ENCODE peak calls at places on chromosomes 5 and 9, in seven cellular contexts. One of them, this sample, is unnamed.

GRCh38 chr5:142869883-142870282 is 99.7 kb downstream of the ARHGAP26 start:
- DNase-seq in uterus: no peak
- DNase-seq in CD4-positive, alpha-beta T cell: no peak
- DNase-seq in left lung: no peak
- DNase-seq in heart right ventricle: peak; percentile 45
- DNase-seq in pancreas: no peak
- DNase-seq in GM12864: no peak
- DNase-seq in this sample: peak; percentile 88

GRCh38 chr9:106333487-106333886 is 529.5 kb upstream of the ZNF462 start:
- DNase-seq in uterus: no peak
- DNase-seq in CD4-positive, alpha-beta T cell: no peak
- DNase-seq in left lung: no peak
- DNase-seq in heart right ventricle: no peak
- DNase-seq in pancreas: no peak
- DNase-seq in GM12864: no peak
- DNase-seq in this sample: no peak

GRCh38 chr9:93129286-93129685 is 4.8 kb downstream of the NINJ1 start:
- DNase-seq in uterus: no peak
- DNase-seq in CD4-positive, alpha-beta T cell: no peak
- DNase-seq in left lung: peak; percentile 49
- DNase-seq in heart right ventricle: no peak
- DNase-seq in pancreas: peak; percentile 58
- DNase-seq in GM12864: no peak
- DNase-seq in this sample: no peak

GRCh38 chr5:149030392-149030791 is 32.5 kb downstream of the SH3TC2 start:
- DNase-seq in uterus: no peak
- DNase-seq in CD4-positive, alpha-beta T cell: no peak
- DNase-seq in left lung: no peak
- DNase-seq in heart right ventricle: no peak
- DNase-seq in pancreas: no peak
- DNase-seq in GM12864: no peak
- DNase-seq in this sample: no peak

GRCh38 chr5:149366169-149366750 is 8.4 kb downstream of the PCYOX1L start:
- DNase-seq in uterus: no peak
- DNase-seq in CD4-positive, alpha-beta T cell: no peak
- DNase-seq in left lung: no peak
- DNase-seq in heart right ventricle: no peak
- DNase-seq in pancreas: no peak
- DNase-seq in GM12864: no peak
- DNase-seq in this sample: no peak

GRCh38 chr5:107516452-107517184 is 154.1 kb downstream of the EFNA5 start:
- DNase-seq in uterus: no peak
- DNase-seq in CD4-positive, alpha-beta T cell: no peak
- DNase-seq in left lung: no peak
- DNase-seq in heart right ventricle: no peak
- DNase-seq in pancreas: no peak
- DNase-seq in GM12864: no peak
- DNase-seq in this sample: no peak

GRCh38 chr5:74519161-74519571 is 121.4 kb downstream of the ENC1 start:
- DNase-seq in uterus: no peak
- DNase-seq in CD4-positive, alpha-beta T cell: no peak
- DNase-seq in left lung: no peak
- DNase-seq in heart right ventricle: no peak
- DNase-seq in pancreas: no peak
- DNase-seq in GM12864: no peak
- DNase-seq in this sample: no peak

GRCh38 chr5:38340961-38341500 is 82.7 kb downstream of the EGFLAM start:
- DNase-seq in uterus: no peak
- DNase-seq in CD4-positive, alpha-beta T cell: no peak
- DNase-seq in left lung: no peak
- DNase-seq in heart right ventricle: no peak
- DNase-seq in pancreas: no peak
- DNase-seq in GM12864: no peak
- DNase-seq in this sample: no peak

GRCh38 chr5:94391996-94392395 is 226.4 kb downstream of the KIAA0825 start:
- DNase-seq in uterus: no peak
- DNase-seq in CD4-positive, alpha-beta T cell: no peak
- DNase-seq in left lung: no peak
- DNase-seq in heart right ventricle: no peak
- DNase-seq in pancreas: no peak
- DNase-seq in GM12864: no peak
- DNase-seq in this sample: no peak

GRCh38 chr9:14111670-14112069 is 202.3 kb downstream of the NFIB start:
- DNase-seq in uterus: no peak
- DNase-seq in CD4-positive, alpha-beta T cell: no peak
- DNase-seq in left lung: no peak
- DNase-seq in heart right ventricle: no peak
- DNase-seq in pancreas: no peak
- DNase-seq in GM12864: no peak
- DNase-seq in this sample: no peak

GRCh38 chr9:4507731-4508130 is 17.5 kb downstream of the SLC1A1 start:
- DNase-seq in uterus: no peak
- DNase-seq in CD4-positive, alpha-beta T cell: no peak
- DNase-seq in left lung: no peak
- DNase-seq in heart right ventricle: no peak
- DNase-seq in pancreas: no peak
- DNase-seq in GM12864: no peak
- DNase-seq in this sample: no peak

GRCh38 chr9:2367970-2368369 is 253.6 kb upstream of the VLDLR start:
- DNase-seq in uterus: no peak
- DNase-seq in CD4-positive, alpha-beta T cell: no peak
- DNase-seq in left lung: no peak
- DNase-seq in heart right ventricle: no peak
- DNase-seq in pancreas: no peak
- DNase-seq in GM12864: no peak
- DNase-seq in this sample: no peak

GRCh38 chr5:1793966-1794895 is 5.4 kb downstream of the MRPL36 start:
- DNase-seq in uterus: no peak
- DNase-seq in CD4-positive, alpha-beta T cell: no peak
- DNase-seq in left lung: peak; percentile 27
- DNase-seq in heart right ventricle: no peak
- DNase-seq in pancreas: no peak
- DNase-seq in GM12864: no peak
- DNase-seq in this sample: no peak

GRCh38 chr5:1652873-1653707 is 129.3 kb upstream of the LPCAT1 start:
- DNase-seq in uterus: no peak
- DNase-seq in CD4-positive, alpha-beta T cell: peak; percentile 35
- DNase-seq in left lung: no peak
- DNase-seq in heart right ventricle: no peak
- DNase-seq in pancreas: peak; percentile 68
- DNase-seq in GM12864: no peak
- DNase-seq in this sample: peak; percentile 68

GRCh38 chr9:95771556-95772280 is 103.8 kb upstream of the ERCC6L2 start:
- DNase-seq in uterus: peak; percentile 22
- DNase-seq in CD4-positive, alpha-beta T cell: no peak
- DNase-seq in left lung: no peak
- DNase-seq in heart right ventricle: no peak
- DNase-seq in pancreas: no peak
- DNase-seq in GM12864: no peak
- DNase-seq in this sample: no peak

GRCh38 chr9:69931340-69931739 is 110.7 kb downstream of the CFAP95 start:
- DNase-seq in uterus: no peak
- DNase-seq in CD4-positive, alpha-beta T cell: no peak
- DNase-seq in left lung: no peak
- DNase-seq in heart right ventricle: no peak
- DNase-seq in pancreas: no peak
- DNase-seq in GM12864: no peak
- DNase-seq in this sample: no peak

GRCh38 chr9:126643945-126644527 is 30.3 kb downstream of the LMX1B start:
- DNase-seq in uterus: no peak
- DNase-seq in CD4-positive, alpha-beta T cell: no peak
- DNase-seq in left lung: no peak
- DNase-seq in heart right ventricle: no peak
- DNase-seq in pancreas: no peak
- DNase-seq in GM12864: no peak
- DNase-seq in this sample: no peak

GRCh38 chr9:108759399-108759798 is 96.4 kb downstream of the ACTL7B start:
- DNase-seq in uterus: no peak
- DNase-seq in CD4-positive, alpha-beta T cell: no peak
- DNase-seq in left lung: no peak
- DNase-seq in heart right ventricle: no peak
- DNase-seq in pancreas: no peak
- DNase-seq in GM12864: no peak
- DNase-seq in this sample: no peak

GRCh38 chr5:98964621-98965020 is 35.8 kb upstream of the CHD1 start:
- DNase-seq in uterus: no peak
- DNase-seq in CD4-positive, alpha-beta T cell: no peak
- DNase-seq in left lung: no peak
- DNase-seq in heart right ventricle: no peak
- DNase-seq in pancreas: no peak
- DNase-seq in GM12864: no peak
- DNase-seq in this sample: no peak
- TF ChIP-seq CTCF in uterus: no peak
- TF ChIP-seq CTCF in CD4-positive, alpha-beta T cell: no peak
- TF ChIP-seq CTCF in left lung: no peak
- TF ChIP-seq CTCF in heart right ventricle: no peak
- TF ChIP-seq CTCF in pancreas: no peak
- TF ChIP-seq CTCF in GM12864: no peak
- TF ChIP-seq CTCF in this sample: no peak

DNA sequence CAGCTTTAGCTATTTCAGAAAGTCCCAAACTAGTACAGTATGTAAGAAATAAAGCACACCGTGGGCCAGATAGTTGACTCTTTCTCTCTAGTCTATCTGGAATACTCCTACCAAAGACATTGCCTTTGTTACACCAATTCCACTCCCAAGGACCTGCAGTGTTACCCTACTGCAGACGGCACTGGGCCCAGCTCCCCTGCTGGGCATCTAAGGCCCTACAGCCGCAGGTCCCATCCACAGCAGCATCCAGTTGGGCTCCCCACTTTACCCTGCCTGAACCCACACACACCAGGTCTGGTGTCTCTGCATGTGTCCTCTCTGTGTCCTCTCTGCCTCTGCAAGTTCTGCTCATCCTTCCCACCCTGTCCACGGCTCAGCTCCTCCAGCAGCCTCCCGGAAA is 22.5 kb downstream of the TNIP1 start:
- DNase-seq in uterus: no peak
- DNase-seq in CD4-positive, alpha-beta T cell: no peak
- DNase-seq in left lung: no peak
- DNase-seq in heart right ventricle: no peak
- DNase-seq in pancreas: no peak
- DNase-seq in GM12864: no peak
- DNase-seq in this sample: no peak
- TF ChIP-seq CTCF in uterus: no peak
- TF ChIP-seq CTCF in CD4-positive, alpha-beta T cell: no peak
- TF ChIP-seq CTCF in left lung: no peak
- TF ChIP-seq CTCF in heart right ventricle: no peak
- TF ChIP-seq CTCF in pancreas: no peak
- TF ChIP-seq CTCF in GM12864: peak; percentile 37
- TF ChIP-seq CTCF in this sample: no peak

GRCh38 chr5:112918679-112919078 is 3.3 kb downstream of the REEP5 start:
- DNase-seq in uterus: no peak
- DNase-seq in CD4-positive, alpha-beta T cell: no peak
- DNase-seq in left lung: no peak
- DNase-seq in heart right ventricle: no peak
- DNase-seq in pancreas: no peak
- DNase-seq in GM12864: no peak
- DNase-seq in this sample: no peak

GRCh38 chr5:112914584-112914983 is 7.4 kb downstream of the REEP5 start:
- DNase-seq in uterus: no peak
- DNase-seq in CD4-positive, alpha-beta T cell: no peak
- DNase-seq in left lung: no peak
- DNase-seq in heart right ventricle: no peak
- DNase-seq in pancreas: no peak
- DNase-seq in GM12864: no peak
- DNase-seq in this sample: no peak

GRCh38 chr5:112918136-112918535 is 3.9 kb downstream of the REEP5 start:
- DNase-seq in uterus: no peak
- DNase-seq in CD4-positive, alpha-beta T cell: no peak
- DNase-seq in left lung: no peak
- DNase-seq in heart right ventricle: no peak
- DNase-seq in pancreas: no peak
- DNase-seq in GM12864: no peak
- DNase-seq in this sample: no peak

GRCh38 chr5:112915831-112916230 is 6.2 kb downstream of the REEP5 start:
- DNase-seq in uterus: no peak
- DNase-seq in CD4-positive, alpha-beta T cell: no peak
- DNase-seq in left lung: no peak
- DNase-seq in heart right ventricle: no peak
- DNase-seq in pancreas: no peak
- DNase-seq in GM12864: no peak
- DNase-seq in this sample: no peak

DNA sequence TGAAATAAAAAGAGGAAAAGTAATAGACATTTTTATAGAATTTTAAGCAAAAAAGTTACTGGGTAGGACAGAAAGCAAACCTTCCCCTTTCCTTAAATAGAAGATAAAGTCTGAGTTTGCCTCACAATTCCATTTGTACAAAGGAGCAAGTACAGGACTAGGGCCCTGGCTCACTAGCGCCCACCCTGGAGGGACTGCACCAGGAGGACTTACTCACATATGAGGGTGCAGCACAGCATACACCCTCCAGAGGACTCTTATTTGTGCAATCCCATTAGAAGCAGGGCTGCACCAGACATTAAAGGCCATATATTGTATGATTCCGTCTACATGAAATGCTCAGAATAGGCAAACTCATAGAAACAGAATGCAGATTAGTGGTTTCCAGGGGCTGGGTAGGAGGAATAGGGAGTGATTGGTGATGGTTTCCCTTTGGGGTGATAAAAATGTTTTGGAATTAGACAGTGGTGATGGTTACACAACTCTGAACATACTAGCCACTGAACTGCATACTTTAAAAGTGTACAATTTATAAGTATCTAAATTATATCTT is 4.5 kb downstream of the REEP5 start:
- DNase-seq in uterus: no peak
- DNase-seq in CD4-positive, alpha-beta T cell: no peak
- DNase-seq in left lung: no peak
- DNase-seq in heart right ventricle: no peak
- DNase-seq in pancreas: no peak
- DNase-seq in GM12864: no peak
- DNase-seq in this sample: no peak
- TF ChIP-seq CTCF in uterus: no peak
- TF ChIP-seq CTCF in CD4-positive, alpha-beta T cell: peak; percentile 19
- TF ChIP-seq CTCF in left lung: no peak
- TF ChIP-seq CTCF in heart right ventricle: no peak
- TF ChIP-seq CTCF in pancreas: no peak
- TF ChIP-seq CTCF in GM12864: peak; percentile 53
- TF ChIP-seq CTCF in this sample: peak; percentile 21

GRCh38 chr5:171848487-171848886 is 62.9 kb downstream of the SMIM23 start:
- DNase-seq in uterus: no peak
- DNase-seq in CD4-positive, alpha-beta T cell: no peak
- DNase-seq in left lung: no peak
- DNase-seq in heart right ventricle: no peak
- DNase-seq in pancreas: no peak
- DNase-seq in GM12864: no peak
- DNase-seq in this sample: no peak

GRCh38 chr5:171845040-171845439 is 59.4 kb downstream of the SMIM23 start:
- DNase-seq in uterus: no peak
- DNase-seq in CD4-positive, alpha-beta T cell: no peak
- DNase-seq in left lung: no peak
- DNase-seq in heart right ventricle: no peak
- DNase-seq in pancreas: no peak
- DNase-seq in GM12864: no peak
- DNase-seq in this sample: no peak

GRCh38 chr5:171847026-171847425 is 61.4 kb downstream of the SMIM23 start:
- DNase-seq in uterus: no peak
- DNase-seq in CD4-positive, alpha-beta T cell: no peak
- DNase-seq in left lung: no peak
- DNase-seq in heart right ventricle: no peak
- DNase-seq in pancreas: no peak
- DNase-seq in GM12864: no peak
- DNase-seq in this sample: no peak

GRCh38 chr5:171848006-171848405 is 62.4 kb downstream of the SMIM23 start:
- DNase-seq in uterus: no peak
- DNase-seq in CD4-positive, alpha-beta T cell: no peak
- DNase-seq in left lung: no peak
- DNase-seq in heart right ventricle: no peak
- DNase-seq in pancreas: no peak
- DNase-seq in GM12864: no peak
- DNase-seq in this sample: no peak

GRCh38 chr5:171845857-171846785 is 60.5 kb downstream of the SMIM23 start:
- DNase-seq in uterus: no peak
- DNase-seq in CD4-positive, alpha-beta T cell: no peak
- DNase-seq in left lung: no peak
- DNase-seq in heart right ventricle: peak; percentile 41
- DNase-seq in pancreas: no peak
- DNase-seq in GM12864: no peak
- DNase-seq in this sample: no peak
- TF ChIP-seq CTCF in uterus: no peak
- TF ChIP-seq CTCF in CD4-positive, alpha-beta T cell: no peak
- TF ChIP-seq CTCF in left lung: no peak
- TF ChIP-seq CTCF in heart right ventricle: peak; percentile 63
- TF ChIP-seq CTCF in pancreas: no peak
- TF ChIP-seq CTCF in GM12864: no peak
- TF ChIP-seq CTCF in this sample: peak; percentile 30

This sample was measured in osteocyte.